ENCODE peak calls at places on chromosomes 7 and 10, in nine cellular contexts. T is ovary, B is heart left ventricle, L is esophagus squamous epithelium, R is A549, M is IMR-90, D is uterus, P is Peyer's patch, N is body of pancreas. E is an unnamed sample.

GRCh38 chr10:73892314-73893080 is 18.1 kb upstream of the CAMK2G start:
- DNase-seq in D (no peak), B (no peak), L (no peak), N (no peak), R (peak; percentile 50), P (no peak), T (no peak), M (peak; percentile 72), E (no peak)

GRCh38 chr10:129552119-129552518 is 85.1 kb downstream of the MGMT start:
- DNase-seq in P (peak; percentile 83), B (no peak), M (no peak), D (no peak), L (no peak), T (no peak), R (no peak), N (no peak), E (no peak)

GRCh38 chr10:14688606-14689005 is 86.1 kb downstream of the FAM107B start:
- DNase-seq in L (no peak), N (no peak), M (peak; percentile 89), T (no peak), P (no peak), R (no peak), D (no peak), B (no peak), E (no peak)

GRCh38 chr10:28913850-28914249 is 236.5 kb downstream of the BAMBI start:
- DNase-seq in M (no peak), P (no peak), L (no peak), R (peak; percentile 76), D (no peak), T (no peak), B (no peak), N (no peak), E (no peak)

GRCh38 chr10:70542565-70542938 is 60.0 kb downstream of the PRF1 start:
- DNase-seq in N (no peak), D (no peak), B (no peak), M (peak; percentile 13), P (no peak), T (no peak), L (no peak), R (no peak), E (no peak)

GRCh38 chr10:73906524-73907447 is 4.1 kb upstream of the PLAU start:
- DNase-seq in P (no peak), R (peak; percentile 94), T (peak; percentile 87), M (peak; percentile 100), L (no peak), N (peak; percentile 26), D (peak; percentile 89), B (peak; percentile 82), E (peak; percentile 87)

GRCh38 chr10:114491933-114492332 is 87.6 kb upstream of the AFAP1L2 start:
- DNase-seq in D (no peak), P (no peak), B (peak; percentile 61), N (no peak), L (no peak), M (no peak), R (no peak), T (peak; percentile 72), E (no peak)

GRCh38 chr10:96752380-96752779 is 32.1 kb upstream of the PIK3AP1 start:
- DNase-seq in L (no peak), M (no peak), T (no peak), R (no peak), P (no peak), B (no peak), N (no peak), D (no peak), E (peak; percentile 21)

GRCh38 chr10:98391578-98391991 is 23.4 kb downstream of the PYROXD2 start:
- DNase-seq in M (peak; percentile 49), B (peak; percentile 78), T (peak; percentile 48), L (no peak), N (no peak), D (peak; percentile 75), R (no peak), P (no peak), E (peak; percentile 88)

GRCh38 chr10:48582970-48583369 is 21.9 kb downstream of the ARHGAP22 start:
- DNase-seq in L (no peak), P (no peak), N (no peak), D (no peak), B (peak; percentile 53), M (no peak), R (no peak), T (no peak), E (no peak)

GRCh38 chr7:122311719-122312118 is 7.2 kb upstream of the FEZF1 start:
- DNase-seq in M (no peak), L (no peak), N (no peak), R (no peak), T (no peak), B (no peak), P (no peak), D (no peak), E (no peak)

GRCh38 chr7:155009570-155010157 is 6.7 kb upstream of the PAXIP1 start:
- DNase-seq in B (no peak), L (no peak), P (no peak), M (no peak), D (no peak), N (no peak), T (no peak), R (peak; percentile 38), E (peak; percentile 60)

GRCh38 chr7:32204361-32205018 is 134.3 kb upstream of the PDE1C start:
- DNase-seq in R (peak; percentile 91), P (no peak), D (peak; percentile 70), T (peak; percentile 68), M (peak; percentile 77), N (peak; percentile 61), B (peak; percentile 79), L (no peak), E (peak; percentile 68)

GRCh38 chr7:140229591-140230516 is 53.1 kb upstream of the KDM7A start:
- DNase-seq in M (no peak), R (no peak), P (peak; percentile 86), D (no peak), N (no peak), T (no peak), L (no peak), B (peak; percentile 33), E (no peak)
- TF ChIP-seq POLR2A in M (no peak), R (no peak), P (no peak), D (no peak), N (no peak), T (no peak), L (no peak), B (no peak), E (no peak)

GRCh38 chr7:2106506-2106905 is 126.2 kb downstream of the MAD1L1 start:
- DNase-seq in M (no peak), N (no peak), B (no peak), T (no peak), P (no peak), D (no peak), L (no peak), R (no peak), E (no peak)

GRCh38 chr7:2106920-2107319 is 125.8 kb downstream of the MAD1L1 start:
- DNase-seq in N (no peak), L (no peak), T (peak; percentile 56), R (no peak), P (no peak), D (no peak), M (peak; percentile 67), B (no peak), E (no peak)

GRCh38 chr7:2108501-2109250 is 124.1 kb downstream of the MAD1L1 start:
- DNase-seq in B (no peak), D (no peak), M (peak; percentile 32), N (no peak), R (no peak), T (no peak), L (no peak), P (no peak), E (no peak)

GRCh38 chr7:2105917-2106316 is 126.8 kb downstream of the MAD1L1 start:
- DNase-seq in N (no peak), L (no peak), R (no peak), T (no peak), P (no peak), M (no peak), D (no peak), B (no peak), E (peak; percentile 70)

GRCh38 chr7:2107386-2108085 is 125.2 kb downstream of the MAD1L1 start:
- DNase-seq in T (no peak), P (no peak), L (no peak), D (no peak), R (no peak), M (no peak), N (no peak), B (no peak), E (no peak)
- TF ChIP-seq CTCF in T (no peak), P (no peak), L (no peak), D (no peak), R (no peak), M (no peak), N (no peak), B (no peak), E (no peak)

GRCh38 chr10:124093076-124093773 is at the start of gene CHST15:
- DNase-seq in P (peak; percentile 49), L (no peak), M (no peak), N (peak; percentile 54), R (peak; percentile 75), B (peak; percentile 38), D (peak; percentile 39), T (peak; percentile 74), E (no peak)

GRCh38 chr10:124096494-124096893 is 3.1 kb upstream of the CHST15 start:
- DNase-seq in L (no peak), D (no peak), P (no peak), B (no peak), M (no peak), R (no peak), T (no peak), N (no peak), E (no peak)

GRCh38 chr10:124092270-124093075 is 925 bp downstream of the CHST15 start:
- DNase-seq in M (no peak), N (peak; percentile 46), B (peak; percentile 71), P (peak; percentile 87), T (peak; percentile 75), D (peak; percentile 42), R (peak; percentile 39), L (peak; percentile 53), E (no peak)

GRCh38 chr10:124094419-124094785 is 1.0 kb upstream of the CHST15 start:
- DNase-seq in M (no peak), D (no peak), B (peak; percentile 43), L (no peak), T (no peak), P (no peak), R (no peak), N (no peak), E (no peak)

GRCh38 chr10:124095096-124095495 is 1.7 kb upstream of the CHST15 start:
- DNase-seq in P (no peak), M (no peak), T (no peak), L (no peak), R (no peak), B (no peak), N (no peak), D (no peak), E (no peak)
- H3K4me3 ChIP-seq in P (no peak overlapping the region), M (no peak overlapping the region), T (no peak overlapping the region), L (no peak overlapping the region), R (no peak overlapping the region), B (no peak overlapping the region), N (no peak overlapping the region), D (no peak overlapping the region), E (no peak overlapping the region)

DNA sequence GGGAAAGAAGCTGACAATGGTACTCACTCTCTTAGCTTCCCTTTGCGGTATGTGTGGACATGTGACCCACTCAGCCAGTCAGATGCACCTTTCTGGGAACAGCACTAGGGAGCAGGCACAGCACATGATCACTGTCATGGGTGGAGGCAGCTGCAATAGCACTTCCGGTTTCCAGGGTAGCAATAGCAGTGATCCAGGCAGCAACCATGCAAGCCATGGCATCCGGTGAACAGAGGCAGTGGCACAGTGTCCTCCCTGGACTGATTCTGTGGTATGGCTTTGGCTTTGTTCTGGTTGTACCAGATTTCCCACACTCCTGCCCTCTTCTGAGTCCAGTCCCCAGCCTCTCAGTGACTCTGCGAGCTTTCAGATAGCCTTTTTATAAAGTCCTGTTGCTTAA is 86.8 kb upstream of the NAMPT start:
- DNase-seq in R (no peak), N (no peak), M (no peak), L (no peak), D (no peak), T (no peak), B (no peak), P (no peak), E (peak; percentile 20)
- TF ChIP-seq POLR2A in R (no peak), N (no peak), M (no peak), L (no peak), D (no peak), T (no peak), B (no peak), P (no peak), E (no peak)